ENCODE peak calls at places on chromosomes 1 and 21, in eight cellular contexts. T is CD8-positive, alpha-beta T cell; X is A549; U is neural progenitor cell; A is foreskin fibroblast; W is left lung; V is SJSA1; F is neuronal stem cell. D is an unnamed sample.

GRCh38 chr1:152050886-152051764 is 14.3 kb upstream of the S100A11 start:
- DNase-seq in A (no peak), W (no peak), V (no peak), T (no peak), U (no peak), F (no peak), X (no peak), D (no peak)

GRCh38 chr1:47663286-47663685 is 225.4 kb downstream of the FOXD2 start:
- DNase-seq in U (no peak), A (no peak), F (no peak), W (no peak), X (no peak), T (no peak), V (no peak), D (no peak)

GRCh38 chr1:93905734-93906133 is 3.5 kb downstream of the GCLM start:
- DNase-seq in A (peak), T (no peak), U (no peak), V (no peak), F (no peak), W (no peak), X (no peak), D (no peak)

GRCh38 chr1:201381130-201381529 is 3.6 kb upstream of the TNNT2 start:
- DNase-seq in U (no peak), T (no peak), W (peak), F (no peak), A (no peak), X (no peak), V (no peak), D (no peak)

GRCh38 chr1:153617677-153618076 is 1.6 kb upstream of the S100A14 start:
- DNase-seq in A (no peak), W (peak), X (no peak), V (peak), T (no peak), U (peak), F (peak), D (peak)

GRCh38 chr1:3067671-3068399 is 1.2 kb upstream of the PRDM16 start:
- DNase-seq in X (no peak), F (no peak), T (no peak), W (peak), A (no peak), U (peak), V (no peak), D (peak)

GRCh38 chr1:115168026-115168425 is 78.7 kb upstream of the TSPAN2 start:
- DNase-seq in V (no peak), X (no peak), A (no peak), F (no peak), T (no peak), U (no peak), W (no peak), D (no peak)

GRCh38 chr1:42040159-42040558 is 113.1 kb upstream of the GUCA2B start:
- DNase-seq in W (peak), F (no peak), A (no peak), V (no peak), U (no peak), X (no peak), T (no peak), D (peak)

GRCh38 chr1:157992031-157992568 is 1.3 kb upstream of the KIRREL1 start:
- DNase-seq in A (peak), V (peak), W (no peak), X (peak), T (peak), U (peak), F (peak), D (peak)

GRCh38 chr1:45550401-45551305 is at the start of gene AKR1A1:
- DNase-seq in U (peak), V (peak), T (peak), X (peak), F (peak), W (peak), A (peak), D (peak)

GRCh38 chr1:33142483-33143065 is 39.3 kb downstream of the TRIM62 start:
- DNase-seq in V (no peak), A (no peak), F (no peak), W (no peak), X (no peak), U (no peak), T (no peak), D (no peak)

GRCh38 chr1:71424536-71424935 is 343.7 kb upstream of the ZRANB2 start:
- DNase-seq in F (no peak), U (no peak), W (no peak), X (no peak), V (no peak), A (no peak), T (no peak), D (no peak)

GRCh38 chr1:4086921-4087320 is 186.8 kb upstream of the C1orf174 start:
- DNase-seq in A (no peak), V (no peak), W (no peak), X (no peak), F (no peak), T (no peak), U (no peak), D (no peak)

GRCh38 chr1:210301254-210301955 is 27.3 kb upstream of the HHAT start:
- DNase-seq in X (no peak), W (no peak), F (no peak), U (no peak), V (no peak), T (no peak), A (peak), D (no peak)

GRCh38 chr1:57966751-57967406 is 543.0 kb upstream of the DAB1 start:
- DNase-seq in V (no peak), U (peak), X (no peak), T (no peak), W (no peak), A (no peak), F (peak), D (no peak)

GRCh38 chr1:15045123-15045522 is 108.4 kb upstream of the TMEM51 start:
- DNase-seq in A (no peak), T (no peak), U (no peak), W (no peak), V (no peak), X (no peak), F (no peak), D (no peak)

GRCh38 chr1:98981917-98982513 is 22.6 kb downstream of the PLPPR5 start:
- DNase-seq in V (no peak), X (no peak), W (no peak), T (no peak), F (no peak), A (no peak), U (no peak), D (no peak)

GRCh38 chr21:29164330-29164942 is 34.0 kb downstream of the MAP3K7CL start:
- DNase-seq in W (no peak), U (peak), X (peak), F (no peak), T (no peak), A (peak), V (no peak), D (peak)

GRCh38 chr1:234970731-234971476 is 157.7 kb downstream of the TOMM20 start:
- DNase-seq in F (no peak), W (peak), X (no peak), V (peak), T (no peak), U (peak), A (peak), D (peak)

GRCh38 chr1:220843481-220844011 is 35.7 kb upstream of the HLX start:
- DNase-seq in U (no peak), T (no peak), A (no peak), W (no peak), X (no peak), V (peak), F (no peak), D (no peak)

GRCh38 chr21:27734146-27734545 is 767.3 kb upstream of the ADAMTS5 start:
- DNase-seq in F (no peak), A (peak), X (no peak), W (no peak), V (peak), U (no peak), T (no peak), D (no peak)

GRCh38 chr21:27740084-27740483 is 773.2 kb upstream of the ADAMTS5 start:
- DNase-seq in X (no peak), V (no peak), F (no peak), A (no peak), W (no peak), T (no peak), U (no peak), D (no peak)

GRCh38 chr21:27739187-27739586 is 772.3 kb upstream of the ADAMTS5 start:
- DNase-seq in F (no peak), X (no peak), U (no peak), T (no peak), A (no peak), V (no peak), W (no peak), D (no peak)

DNA sequence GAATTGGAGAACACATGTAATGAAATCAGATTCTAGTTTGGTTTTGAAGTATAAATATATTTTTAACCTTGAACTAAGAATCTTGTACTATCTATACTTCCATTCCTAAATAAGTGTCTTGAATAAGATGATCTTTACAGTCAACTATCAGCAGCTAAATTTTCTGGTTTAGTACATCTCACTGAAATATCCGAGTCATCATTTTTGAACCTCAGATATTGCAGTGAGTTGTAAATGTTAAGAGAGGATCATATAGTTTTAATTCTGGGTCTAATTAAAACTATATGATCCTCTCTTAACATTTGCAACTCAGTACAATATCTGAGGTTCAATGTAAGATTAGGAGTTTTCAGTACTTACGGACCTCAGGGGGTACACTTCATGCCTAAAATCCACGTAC is 768.8 kb upstream of the ADAMTS5 start:
- DNase-seq in T (no peak), X (no peak), V (no peak), F (no peak), U (no peak), W (no peak), A (no peak), D (no peak)
- H3K4me3 ChIP-seq in T (no peak), X (no peak), V (no peak), F (no peak), U (no peak), W (no peak), A (no peak), D (no peak)

DNA sequence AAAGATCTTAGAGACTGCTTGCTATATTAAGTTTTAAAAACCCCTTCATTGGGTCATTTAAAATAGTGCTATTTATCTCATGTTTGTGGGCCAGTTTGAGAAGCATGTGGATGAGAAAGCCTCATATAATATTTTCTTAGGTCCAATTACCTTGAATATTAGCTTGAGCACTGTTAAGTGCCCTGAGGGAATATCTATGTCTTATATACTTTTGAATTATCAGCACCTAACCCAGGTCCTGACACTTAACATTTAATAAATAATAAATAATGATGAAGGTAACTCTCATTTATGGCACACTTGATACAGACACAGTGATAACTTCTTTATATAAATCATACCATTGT is 293 bp upstream of the GBP2 start:
- DNase-seq in A (no peak), X (no peak), U (no peak), V (no peak), T (no peak), W (no peak), F (no peak), D (no peak)
- H3K4me3 ChIP-seq in A (peak), X (peak), U (no peak), V (peak), T (peak), W (peak), F (no peak), D (no peak)

GRCh38 chr1:117605811-117606607 is at the start of gene TENT5C:
- DNase-seq in T (peak), A (peak), F (peak), W (peak), X (peak), U (peak), V (peak), D (peak)
- H3K4me3 ChIP-seq in T (peak), A (peak), F (peak), W (peak), X (peak), U (peak), V (peak), D (peak)

GRCh38 chr1:24541711-24542346 is 14.1 kb upstream of the NCMAP start:
- DNase-seq in V (no peak), U (peak), X (no peak), A (no peak), F (no peak), T (no peak), W (no peak), D (no peak)
- H3K4me3 ChIP-seq in V (no peak), U (no peak), X (peak), A (no peak), F (no peak), T (no peak), W (no peak), D (no peak)

DNA sequence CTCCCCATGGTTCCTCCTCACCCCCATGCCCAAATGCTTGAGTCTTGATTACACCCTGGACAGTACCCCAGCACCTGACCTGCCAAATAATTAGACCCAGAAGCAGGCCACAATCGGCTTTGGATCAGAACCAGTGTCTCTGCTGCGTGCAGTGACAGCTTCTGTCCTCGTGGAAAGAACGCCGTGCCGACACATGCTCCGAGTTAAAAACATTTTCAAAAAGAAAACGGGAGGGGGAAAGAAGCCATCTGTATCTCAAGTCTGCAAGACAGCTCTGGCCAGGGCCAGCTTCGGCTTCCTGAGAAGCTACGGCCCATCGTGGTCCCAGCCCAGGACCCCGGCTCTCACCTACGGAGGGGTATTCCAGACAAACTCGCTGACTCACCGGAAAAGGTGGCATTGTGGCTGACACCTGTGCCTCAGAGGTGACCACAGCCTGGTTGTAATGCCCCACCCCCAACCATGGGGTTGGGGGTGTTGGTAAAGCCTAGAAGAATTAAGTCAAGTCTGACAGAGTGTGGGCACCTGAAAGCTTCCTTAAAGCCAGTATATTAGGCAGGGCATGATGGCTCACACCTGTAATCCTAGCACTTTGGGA is 25.8 kb downstream of the SSBP3 start:
- DNase-seq in T (no peak), F (no peak), A (no peak), W (no peak), U (no peak), X (no peak), V (no peak), D (no peak)
- H3K4me3 ChIP-seq in T (no peak), F (no peak), A (no peak), W (no peak), U (no peak), X (no peak), V (no peak), D (no peak)

GRCh38 chr21:38810826-38811164 is 5.1 kb downstream of the ETS2 start:
- DNase-seq in F (no peak), V (peak), W (no peak), A (no peak), X (no peak), T (no peak), U (no peak), D (no peak)
- H3K4me3 ChIP-seq in F (no peak), V (no peak), W (no peak), A (no peak), X (peak), T (no peak), U (no peak), D (no peak)

DNA sequence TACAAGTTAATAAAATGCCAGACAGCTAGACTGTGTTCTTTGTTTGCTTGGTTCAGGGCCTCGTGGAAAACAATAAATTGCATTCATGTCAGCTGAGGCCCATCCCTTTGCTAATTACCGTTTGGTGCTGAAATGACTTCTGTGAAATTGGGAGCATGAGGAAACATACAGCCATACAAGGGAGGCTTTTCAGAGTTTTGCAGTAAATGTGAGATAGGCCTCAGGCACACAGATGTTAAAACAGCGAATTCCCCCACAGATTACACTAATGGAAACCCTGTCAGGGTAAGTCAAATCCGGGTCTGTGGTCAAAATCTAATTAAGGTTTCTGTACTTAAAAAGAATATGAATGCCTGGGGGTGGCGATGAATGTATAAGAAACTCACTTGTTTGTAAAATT is 173.5 kb upstream of the LMO4 start:
- DNase-seq in A (no peak), V (no peak), W (no peak), T (no peak), U (no peak), X (no peak), F (no peak), D (no peak)
- H3K4me3 ChIP-seq in A (no peak), V (no peak), W (no peak), T (no peak), U (no peak), X (no peak), F (no peak), D (no peak)

GRCh38 chr1:183945432-183946308 is 91.9 kb downstream of the COLGALT2 start:
- DNase-seq in V (no peak), U (peak), A (no peak), X (no peak), T (no peak), W (no peak), F (peak), D (peak)
- H3K4me3 ChIP-seq in V (no peak), U (peak), A (no peak), X (no peak), T (no peak), W (no peak), F (no peak), D (no peak)

D was measured in body of pancreas.